ENCODE peak calls at places on chromosomes 4 and X, in eight cellular contexts. One of them, this sample, is unnamed.

GRCh38 chrX:10235851-10236250 is 79.1 kb downstream of the CLCN4 start:
- DNase-seq in ascending aorta: no peak
- DNase-seq in MM.1S: no peak
- DNase-seq in psoas muscle: no peak
- DNase-seq in OCI-LY7: no peak
- DNase-seq in heart left ventricle: no peak
- DNase-seq in HepG2: peak; percentile 3
- DNase-seq in stomach: no peak
- DNase-seq in this sample: no peak

GRCh38 chrX:69424161-69424560 is 80.0 kb upstream of the NALF2 start:
- DNase-seq in ascending aorta: no peak
- DNase-seq in MM.1S: no peak
- DNase-seq in psoas muscle: no peak
- DNase-seq in OCI-LY7: peak; percentile 5
- DNase-seq in heart left ventricle: no peak
- DNase-seq in HepG2: peak; percentile 4
- DNase-seq in stomach: no peak
- DNase-seq in this sample: no peak

GRCh38 chrX:150184487-150184886 is 178.6 kb upstream of the MAMLD1 start:
- DNase-seq in ascending aorta: no peak
- DNase-seq in MM.1S: no peak
- DNase-seq in psoas muscle: no peak
- DNase-seq in OCI-LY7: no peak
- DNase-seq in heart left ventricle: no peak
- DNase-seq in HepG2: no peak
- DNase-seq in stomach: no peak
- DNase-seq in this sample: no peak

GRCh38 chrX:17170973-17171372 is 204.0 kb upstream of the NHS start:
- DNase-seq in ascending aorta: no peak
- DNase-seq in MM.1S: no peak
- DNase-seq in psoas muscle: no peak
- DNase-seq in OCI-LY7: no peak
- DNase-seq in heart left ventricle: no peak
- DNase-seq in HepG2: no peak
- DNase-seq in stomach: no peak
- DNase-seq in this sample: no peak

GRCh38 chr4:147103403-147103946 is 157.8 kb upstream of the TTC29 start:
- DNase-seq in ascending aorta: peak; percentile 95
- DNase-seq in MM.1S: no peak
- DNase-seq in psoas muscle: peak; percentile 58
- DNase-seq in OCI-LY7: no peak
- DNase-seq in heart left ventricle: peak; percentile 45
- DNase-seq in HepG2: no peak
- DNase-seq in stomach: no peak
- DNase-seq in this sample: peak; percentile 32

GRCh38 chr4:121706595-121707021 is 9.8 kb upstream of the ANXA5 start:
- DNase-seq in ascending aorta: no peak
- DNase-seq in MM.1S: no peak
- DNase-seq in psoas muscle: no peak
- DNase-seq in OCI-LY7: no peak
- DNase-seq in heart left ventricle: no peak
- DNase-seq in HepG2: no peak
- DNase-seq in stomach: no peak
- DNase-seq in this sample: no peak

GRCh38 chr4:66923081-66923865 is 622.0 kb downstream of the CENPC start:
- DNase-seq in ascending aorta: no peak
- DNase-seq in MM.1S: no peak
- DNase-seq in psoas muscle: no peak
- DNase-seq in OCI-LY7: no peak
- DNase-seq in heart left ventricle: no peak
- DNase-seq in HepG2: no peak
- DNase-seq in stomach: no peak
- DNase-seq in this sample: no peak

GRCh38 chr4:153513596-153513995 is 47.4 kb downstream of the TMEM131L start:
- DNase-seq in ascending aorta: no peak
- DNase-seq in MM.1S: no peak
- DNase-seq in psoas muscle: no peak
- DNase-seq in OCI-LY7: no peak
- DNase-seq in heart left ventricle: no peak
- DNase-seq in HepG2: no peak
- DNase-seq in stomach: no peak
- DNase-seq in this sample: no peak

GRCh38 chr4:103904126-103904525 is 184.3 kb upstream of the TACR3 start:
- DNase-seq in ascending aorta: no peak
- DNase-seq in MM.1S: no peak
- DNase-seq in psoas muscle: no peak
- DNase-seq in OCI-LY7: no peak
- DNase-seq in heart left ventricle: no peak
- DNase-seq in HepG2: no peak
- DNase-seq in stomach: no peak
- DNase-seq in this sample: no peak

GRCh38 chr4:150126880-150127236 is 48.6 kb downstream of the DCLK2 start:
- DNase-seq in ascending aorta: no peak
- DNase-seq in MM.1S: peak; percentile 37
- DNase-seq in psoas muscle: no peak
- DNase-seq in OCI-LY7: no peak
- DNase-seq in heart left ventricle: no peak
- DNase-seq in HepG2: no peak
- DNase-seq in stomach: no peak
- DNase-seq in this sample: no peak

GRCh38 chrX:16930392-16930791 is 16.1 kb upstream of the REPS2 start:
- DNase-seq in ascending aorta: no peak
- DNase-seq in MM.1S: no peak
- DNase-seq in psoas muscle: no peak
- DNase-seq in OCI-LY7: no peak
- DNase-seq in heart left ventricle: no peak
- DNase-seq in HepG2: no peak
- DNase-seq in stomach: no peak
- DNase-seq in this sample: no peak

GRCh38 chr4:155543126-155543765 is 123.4 kb upstream of the GUCY1A1 start:
- DNase-seq in ascending aorta: no peak
- DNase-seq in MM.1S: no peak
- DNase-seq in psoas muscle: no peak
- DNase-seq in OCI-LY7: no peak
- DNase-seq in heart left ventricle: no peak
- DNase-seq in HepG2: no peak
- DNase-seq in stomach: no peak
- DNase-seq in this sample: no peak

GRCh38 chr4:156786713-156787112 is 184.9 kb downstream of the PDGFC start:
- DNase-seq in ascending aorta: no peak
- DNase-seq in MM.1S: no peak
- DNase-seq in psoas muscle: no peak
- DNase-seq in OCI-LY7: no peak
- DNase-seq in heart left ventricle: no peak
- DNase-seq in HepG2: no peak
- DNase-seq in stomach: no peak
- DNase-seq in this sample: no peak

GRCh38 chr4:4502694-4503311 is 39.0 kb downstream of the STX18 start:
- DNase-seq in ascending aorta: no peak
- DNase-seq in MM.1S: no peak
- DNase-seq in psoas muscle: no peak
- DNase-seq in OCI-LY7: no peak
- DNase-seq in heart left ventricle: no peak
- DNase-seq in HepG2: no peak
- DNase-seq in stomach: no peak
- DNase-seq in this sample: no peak

GRCh38 chrX:446243-446642 is 59.5 kb upstream of the PPP2R3B start:
- DNase-seq in ascending aorta: no peak
- DNase-seq in MM.1S: no peak
- DNase-seq in psoas muscle: no peak
- DNase-seq in OCI-LY7: no peak
- DNase-seq in heart left ventricle: no peak
- DNase-seq in HepG2: no peak
- DNase-seq in stomach: no peak
- DNase-seq in this sample: no peak

GRCh38 chrX:136497556-136498048 is at the start of gene HTATSF1:
- DNase-seq in ascending aorta: no peak
- DNase-seq in MM.1S: no peak
- DNase-seq in psoas muscle: no peak
- DNase-seq in OCI-LY7: no peak
- DNase-seq in heart left ventricle: no peak
- DNase-seq in HepG2: no peak
- DNase-seq in stomach: peak; percentile 30
- DNase-seq in this sample: no peak

GRCh38 chrX:96436105-96436504 is 248.5 kb upstream of the DIAPH2 start:
- DNase-seq in ascending aorta: no peak
- DNase-seq in MM.1S: no peak
- DNase-seq in psoas muscle: no peak
- DNase-seq in OCI-LY7: no peak
- DNase-seq in heart left ventricle: no peak
- DNase-seq in HepG2: no peak
- DNase-seq in stomach: no peak
- DNase-seq in this sample: no peak

GRCh38 chr4:82493721-82494425 is 63.5 kb downstream of the ENOPH1 start:
- DNase-seq in ascending aorta: no peak
- DNase-seq in MM.1S: no peak
- DNase-seq in psoas muscle: no peak
- DNase-seq in OCI-LY7: no peak
- DNase-seq in heart left ventricle: no peak
- DNase-seq in HepG2: no peak
- DNase-seq in stomach: no peak
- DNase-seq in this sample: no peak

GRCh38 chr4:36024901-36025610 is 219.3 kb downstream of the ARAP2 start:
- DNase-seq in ascending aorta: no peak
- DNase-seq in MM.1S: no peak
- DNase-seq in psoas muscle: no peak
- DNase-seq in OCI-LY7: no peak
- DNase-seq in heart left ventricle: no peak
- DNase-seq in HepG2: no peak
- DNase-seq in stomach: no peak
- DNase-seq in this sample: no peak

GRCh38 chr4:6458528-6458927 is 13.9 kb downstream of the PPP2R2C start:
- DNase-seq in ascending aorta: no peak
- DNase-seq in MM.1S: no peak
- DNase-seq in psoas muscle: no peak
- DNase-seq in OCI-LY7: no peak
- DNase-seq in heart left ventricle: no peak
- DNase-seq in HepG2: no peak
- DNase-seq in stomach: no peak
- DNase-seq in this sample: no peak

GRCh38 chrX:48505481-48505880 is 3.3 kb upstream of the PORCN start:
- DNase-seq in ascending aorta: no peak
- DNase-seq in MM.1S: no peak
- DNase-seq in psoas muscle: no peak
- DNase-seq in OCI-LY7: no peak
- DNase-seq in heart left ventricle: no peak
- DNase-seq in HepG2: peak; percentile 47
- DNase-seq in stomach: no peak
- DNase-seq in this sample: no peak

GRCh38 chr4:145099653-145100052 is 1.5 kb downstream of the ABCE1 start:
- DNase-seq in ascending aorta: no peak
- DNase-seq in MM.1S: peak; percentile 8
- DNase-seq in psoas muscle: no peak
- DNase-seq in OCI-LY7: peak; percentile 42
- DNase-seq in heart left ventricle: no peak
- DNase-seq in HepG2: peak; percentile 19
- DNase-seq in stomach: no peak
- DNase-seq in this sample: no peak

GRCh38 chr4:129379429-129379828 is 283.5 kb downstream of the C4orf33 start:
- DNase-seq in ascending aorta: no peak
- DNase-seq in MM.1S: no peak
- DNase-seq in psoas muscle: no peak
- DNase-seq in OCI-LY7: no peak
- DNase-seq in heart left ventricle: no peak
- DNase-seq in HepG2: no peak
- DNase-seq in stomach: no peak
- DNase-seq in this sample: no peak

GRCh38 chrX:28847423-28847822 is 260.2 kb downstream of the IL1RAPL1 start:
- DNase-seq in ascending aorta: no peak
- DNase-seq in MM.1S: no peak
- DNase-seq in psoas muscle: no peak
- DNase-seq in OCI-LY7: no peak
- DNase-seq in heart left ventricle: peak; percentile 15
- DNase-seq in HepG2: no peak
- DNase-seq in stomach: no peak
- DNase-seq in this sample: no peak

GRCh38 chrX:38166478-38167083 is 54.1 kb downstream of the SRPX start:
- DNase-seq in ascending aorta: no peak
- DNase-seq in MM.1S: peak; percentile 36
- DNase-seq in psoas muscle: no peak
- DNase-seq in OCI-LY7: peak; percentile 47
- DNase-seq in heart left ventricle: no peak
- DNase-seq in HepG2: peak; percentile 1
- DNase-seq in stomach: no peak
- DNase-seq in this sample: no peak

GRCh38 chr4:168830777-168831512 is 179.1 kb downstream of the CBR4 start:
- DNase-seq in ascending aorta: no peak
- DNase-seq in MM.1S: no peak
- DNase-seq in psoas muscle: no peak
- DNase-seq in OCI-LY7: no peak
- DNase-seq in heart left ventricle: no peak
- DNase-seq in HepG2: no peak
- DNase-seq in stomach: no peak
- DNase-seq in this sample: no peak
- H3K4me3 ChIP-seq in ascending aorta: peak overlapping the region; percentile 90
- H3K4me3 ChIP-seq in MM.1S: peak overlapping the region; percentile 95
- H3K4me3 ChIP-seq in psoas muscle: peak overlapping the region; percentile 73
- H3K4me3 ChIP-seq in OCI-LY7: no peak overlapping the region
- H3K4me3 ChIP-seq in heart left ventricle: peak overlapping the region; percentile 67
- H3K4me3 ChIP-seq in HepG2: no peak overlapping the region
- H3K4me3 ChIP-seq in stomach: no peak overlapping the region
- H3K4me3 ChIP-seq in this sample: no peak overlapping the region

GRCh38 chr4:44493924-44494323 is 45.3 kb upstream of the KCTD8 start:
- DNase-seq in ascending aorta: no peak
- DNase-seq in MM.1S: peak; percentile 36
- DNase-seq in psoas muscle: no peak
- DNase-seq in OCI-LY7: peak; percentile 16
- DNase-seq in heart left ventricle: no peak
- DNase-seq in HepG2: peak; percentile 20
- DNase-seq in stomach: no peak
- DNase-seq in this sample: no peak
- TF ChIP-seq CTCF in ascending aorta: no peak
- TF ChIP-seq CTCF in MM.1S: peak; percentile 36
- TF ChIP-seq CTCF in psoas muscle: peak; percentile 41
- TF ChIP-seq CTCF in OCI-LY7: peak; percentile 55
- TF ChIP-seq CTCF in heart left ventricle: no peak
- TF ChIP-seq CTCF in HepG2: peak; percentile 20
- TF ChIP-seq CTCF in stomach: peak; percentile 25
- TF ChIP-seq CTCF in this sample: no peak

GRCh38 chrX:152647978-152648377 is 10.3 kb downstream of the GABRQ start:
- DNase-seq in ascending aorta: no peak
- DNase-seq in MM.1S: no peak
- DNase-seq in psoas muscle: no peak
- DNase-seq in OCI-LY7: no peak
- DNase-seq in heart left ventricle: no peak
- DNase-seq in HepG2: no peak
- DNase-seq in stomach: no peak
- DNase-seq in this sample: no peak
- H3K9me3 ChIP-seq in ascending aorta: no peaks in the 10 kb centered on the region
- H3K9me3 ChIP-seq in MM.1S: no peaks in the 10 kb centered on the region
- H3K9me3 ChIP-seq in psoas muscle: no peaks in the 10 kb centered on the region
- H3K9me3 ChIP-seq in OCI-LY7: no peaks in the 10 kb centered on the region
- H3K9me3 ChIP-seq in heart left ventricle: no peaks in the 10 kb centered on the region
- H3K9me3 ChIP-seq in HepG2: no peaks in the 10 kb centered on the region
- H3K9me3 ChIP-seq in stomach: no peaks in the 10 kb centered on the region
- H3K9me3 ChIP-seq in this sample: no peaks in the 10 kb centered on the region

DNA sequence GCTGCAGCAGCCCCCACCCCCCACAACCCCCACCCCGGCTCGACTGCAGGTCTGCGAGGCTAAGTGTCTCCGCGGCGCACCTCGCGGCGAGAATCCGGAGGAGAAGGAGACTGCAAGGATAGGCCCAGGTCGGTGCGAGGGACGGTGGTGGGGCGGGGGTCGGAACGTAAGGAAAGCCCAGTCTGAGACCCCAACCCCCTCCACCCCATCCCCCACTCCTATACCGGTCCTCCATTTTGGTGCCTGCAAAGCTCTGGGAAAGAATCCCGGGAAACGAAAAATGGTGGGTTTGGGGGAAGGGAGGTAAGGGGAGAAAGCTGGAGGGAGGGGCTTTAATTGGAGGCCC is 614 bp downstream of the BEX3 start:
- DNase-seq in ascending aorta: no peak
- DNase-seq in MM.1S: no peak
- DNase-seq in psoas muscle: no peak
- DNase-seq in OCI-LY7: no peak
- DNase-seq in heart left ventricle: peak; percentile 7
- DNase-seq in HepG2: no peak
- DNase-seq in stomach: no peak
- DNase-seq in this sample: no peak
- H3K4me3 ChIP-seq in ascending aorta: peak overlapping the region; percentile 78
- H3K4me3 ChIP-seq in MM.1S: no peak overlapping the region
- H3K4me3 ChIP-seq in psoas muscle: peak overlapping the region; percentile 70
- H3K4me3 ChIP-seq in OCI-LY7: no peak overlapping the region
- H3K4me3 ChIP-seq in heart left ventricle: peak overlapping the region; percentile 72
- H3K4me3 ChIP-seq in HepG2: peak overlapping the region; percentile 21
- H3K4me3 ChIP-seq in stomach: peak overlapping the region; percentile 67
- H3K4me3 ChIP-seq in this sample: peak overlapping the region; percentile 58

This sample was measured in upper lobe of left lung.